ENCODE peak calls at places on chromosomes 13 and 19, in eight cellular contexts. U is heart right ventricle; M is SK-MEL-5; D is uterus; Z is CD8-positive, alpha-beta T cell; I is frontal cortex; Y is kidney glomerular epithelial cell; K is DMS53. J is an unnamed sample.

GRCh38 chr13:46119883-46120614 is 15.2 kb upstream of the CPB2 start:
- DNase-seq in U (no peak), M (peak), K (peak), I (no peak), Z (no peak), Y (peak), D (peak), J (peak)

GRCh38 chr19:27793644-27794443 is 1419.1 kb downstream of the UQCRFS1 start:
- DNase-seq in M (peak), K (peak), Y (peak), Z (peak), U (peak), I (peak), D (peak), J (peak)

GRCh38 chr19:961866-962620 is 22.1 kb upstream of the WDR18 start:
- DNase-seq in K (no peak), Y (no peak), U (no peak), Z (no peak), I (no peak), M (no peak), D (no peak), J (no peak)

GRCh38 chr13:67878376-67878775 is 648.2 kb upstream of the PCDH9 start:
- DNase-seq in U (no peak), Y (no peak), D (no peak), M (no peak), I (no peak), K (no peak), Z (no peak), J (no peak)

GRCh38 chr19:45637890-45638667 is 1.1 kb downstream of the EML2 start:
- DNase-seq in D (no peak), U (no peak), Y (peak), Z (no peak), K (no peak), I (no peak), M (peak), J (no peak)

GRCh38 chr19:55209430-55210119 is at the start of gene PTPRH:
- DNase-seq in Y (no peak), K (peak), Z (no peak), M (no peak), I (no peak), D (no peak), U (no peak), J (no peak)

GRCh38 chr19:37594982-37595382 is 306 bp downstream of the ZNF540 start:
- DNase-seq in Y (no peak), U (peak), I (peak), K (no peak), Z (no peak), M (no peak), D (peak), J (no peak)

GRCh38 chr13:80030491-80030890 is 310.4 kb downstream of the SPRY2 start:
- DNase-seq in U (no peak), M (peak), K (peak), Y (peak), Z (no peak), D (no peak), I (no peak), J (no peak)

GRCh38 chr13:27425918-27426630 is 1.7 kb downstream of the GTF3A start:
- DNase-seq in I (no peak), M (peak), Z (peak), D (peak), U (peak), K (peak), Y (peak), J (no peak)

GRCh38 chr19:43765109-43765876 is 10.5 kb upstream of the SMG9 start:
- DNase-seq in M (peak), U (peak), K (peak), Y (peak), I (no peak), D (peak), Z (peak), J (no peak)

GRCh38 chr13:71787461-71787860 is 79.5 kb downstream of the DACH1 start:
- DNase-seq in K (no peak), M (no peak), Z (no peak), D (no peak), U (no peak), Y (no peak), I (no peak), J (no peak)

GRCh38 chr19:2042485-2043268 is 8.4 kb downstream of the MKNK2 start:
- DNase-seq in Z (no peak), M (no peak), U (peak), Y (no peak), I (no peak), D (peak), K (no peak), J (no peak)

GRCh38 chr13:99830931-99831330 is 140.6 kb downstream of the ZIC5 start:
- DNase-seq in K (peak), M (no peak), Y (no peak), I (no peak), D (no peak), U (no peak), Z (no peak), J (no peak)

GRCh38 chr19:34963531-34964406 is at the start of gene ZNF792:
- DNase-seq in Z (peak), I (peak), M (peak), D (peak), U (peak), Y (peak), K (peak), J (no peak)

GRCh38 chr13:48320396-48320790 is 16.8 kb downstream of the RB1 start:
- DNase-seq in Y (no peak), D (no peak), M (no peak), K (no peak), U (no peak), I (no peak), Z (no peak), J (no peak)

GRCh38 chr19:29262085-29262484 is 49.1 kb upstream of the UQCRFS1 start:
- DNase-seq in Y (no peak), U (no peak), K (no peak), D (no peak), I (no peak), Z (no peak), M (no peak), J (no peak)

GRCh38 chr13:102555914-102556553 is 40.8 kb upstream of the TPP2 start:
- DNase-seq in M (peak), Y (peak), Z (no peak), I (peak), U (no peak), K (peak), D (no peak), J (no peak)

GRCh38 chr19:36417752-36418286 is 625 bp downstream of the ZFP82 start:
- DNase-seq in D (no peak), U (peak), K (no peak), I (no peak), Z (no peak), M (no peak), Y (no peak), J (no peak)

GRCh38 chr19:17656970-17657369 is 31.2 kb downstream of the UNC13A start:
- DNase-seq in U (no peak), K (no peak), Z (no peak), D (no peak), Y (no peak), I (no peak), M (no peak), J (no peak)

GRCh38 chr19:11383706-11384048 is 437 bp downstream of the EPOR start:
- DNase-seq in D (no peak), M (no peak), Z (no peak), I (no peak), K (no peak), Y (no peak), U (no peak), J (no peak)

GRCh38 chr19:45664575-45664974 is 3.4 kb upstream of the GIPR start:
- DNase-seq in K (no peak), Z (no peak), I (no peak), D (no peak), M (no peak), U (no peak), Y (no peak), J (no peak)

GRCh38 chr13:97212540-97213146 is 9.5 kb upstream of the MBNL2 start:
- DNase-seq in M (peak), U (no peak), D (no peak), I (no peak), Y (peak), Z (no peak), K (peak), J (no peak)

GRCh38 chr13:26202365-26202972 is 19.6 kb downstream of the RNF6 start:
- DNase-seq in K (no peak), Z (no peak), U (no peak), Y (no peak), D (no peak), M (no peak), I (no peak), J (no peak)

GRCh38 chr13:114026128-114026880 is 52.4 kb upstream of the C13orf46 start:
- DNase-seq in Z (no peak), I (no peak), M (no peak), Y (no peak), K (no peak), D (no peak), U (peak), J (no peak)

GRCh38 chr13:43767351-43767901 is 19.3 kb downstream of the ENOX1 start:
- DNase-seq in Z (no peak), I (no peak), M (no peak), U (peak), Y (no peak), D (peak), K (no peak), J (no peak)

GRCh38 chr13:74288361-74288911 is 154.2 kb upstream of the KLF12 start:
- DNase-seq in Z (peak), K (peak), Y (no peak), U (peak), I (no peak), M (no peak), D (no peak), J (no peak)

GRCh38 chr19:40756502-40757110 is 5.6 kb downstream of the SNRPA start:
- DNase-seq in M (no peak), I (no peak), Z (no peak), U (no peak), D (no peak), Y (no peak), K (no peak), J (no peak)

GRCh38 chr19:48813123-48813911 is 2.5 kb upstream of the BCAT2 start:
- DNase-seq in Y (no peak), K (peak), Z (no peak), M (peak), I (peak), D (no peak), U (no peak), J (no peak)

GRCh38 chr13:75761373-75761772 is 125.2 kb downstream of the LMO7 start:
- DNase-seq in D (no peak), M (no peak), K (no peak), Z (no peak), U (no peak), Y (no peak), I (no peak), J (no peak)

GRCh38 chr13:39767791-39768564 is 112.5 kb downstream of the COG6 start:
- DNase-seq in Z (no peak), Y (no peak), D (no peak), K (no peak), U (no peak), I (no peak), M (no peak), J (no peak)

GRCh38 chr19:1397838-1398237 is 3.5 kb downstream of the GAMT start:
- DNase-seq in Z (no peak), U (no peak), K (peak), I (no peak), M (no peak), Y (no peak), D (no peak), J (no peak)

GRCh38 chr19:7415163-7415856 is 66.6 kb downstream of the ARHGEF18 start:
- DNase-seq in D (no peak), K (peak), M (peak), U (no peak), I (no peak), Y (peak), Z (no peak), J (no peak)

GRCh38 chr13:60229708-60230272 is 66.1 kb upstream of the DIAPH3 start:
- DNase-seq in Y (peak), I (no peak), M (no peak), U (no peak), D (no peak), Z (no peak), K (no peak), J (no peak)

GRCh38 chr19:58181902-58182576 is 822 bp upstream of the ZNF274 start:
- DNase-seq in U (peak), M (peak), I (no peak), Z (peak), D (no peak), K (peak), Y (no peak), J (no peak)

GRCh38 chr13:113187263-113187669 is 21.2 kb downstream of the PCID2 start:
- DNase-seq in I (no peak), Y (peak), K (peak), D (peak), U (peak), M (peak), Z (no peak), J (no peak)

J was measured in SK-N-MC.